ENCODE peak calls at places on chromosomes 1 and 21, in ten cellular contexts. One of them, this sample, is unnamed.

GRCh38 chr21:25323356-25323949 is 283.8 kb downstream of the MRPL39 start:
- DNase-seq in fibroblast of mammary gland: peak
- DNase-seq in CD8-positive, alpha-beta T cell: no peak
- DNase-seq in bronchial epithelial cell: no peak
- DNase-seq in SK-N-SH: no peak
- DNase-seq in MM.1S: no peak
- DNase-seq in lower leg skin: no peak
- DNase-seq in astrocyte of the spinal cord: no peak
- DNase-seq in fibroblast of pulmonary artery: peak
- DNase-seq in psoas muscle: no peak
- DNase-seq in this sample: peak

GRCh38 chr1:145997156-145998023 is 1.0 kb upstream of the TXNIP start:
- DNase-seq in SK-N-SH: peak
- DNase-seq in CD8-positive, alpha-beta T cell: peak
- DNase-seq in psoas muscle: peak
- DNase-seq in fibroblast of pulmonary artery: no peak
- DNase-seq in astrocyte of the spinal cord: no peak
- DNase-seq in lower leg skin: peak
- DNase-seq in MM.1S: peak
- DNase-seq in fibroblast of mammary gland: peak
- DNase-seq in bronchial epithelial cell: no peak
- DNase-seq in this sample: no peak

GRCh38 chr1:186435336-186435735 is 25.6 kb downstream of the PDC start:
- DNase-seq in psoas muscle: no peak
- DNase-seq in SK-N-SH: no peak
- DNase-seq in CD8-positive, alpha-beta T cell: no peak
- DNase-seq in fibroblast of mammary gland: peak
- DNase-seq in MM.1S: no peak
- DNase-seq in astrocyte of the spinal cord: no peak
- DNase-seq in bronchial epithelial cell: peak
- DNase-seq in fibroblast of pulmonary artery: peak
- DNase-seq in lower leg skin: no peak
- DNase-seq in this sample: peak

GRCh38 chr1:243268751-243269460 is 13.1 kb downstream of the SDCCAG8 start:
- DNase-seq in lower leg skin: no peak
- DNase-seq in fibroblast of mammary gland: no peak
- DNase-seq in fibroblast of pulmonary artery: peak
- DNase-seq in bronchial epithelial cell: no peak
- DNase-seq in MM.1S: no peak
- DNase-seq in SK-N-SH: no peak
- DNase-seq in CD8-positive, alpha-beta T cell: no peak
- DNase-seq in psoas muscle: no peak
- DNase-seq in astrocyte of the spinal cord: peak
- DNase-seq in this sample: peak

GRCh38 chr21:44525431-44526095 is 14.4 kb downstream of the KRTAP10-1 start:
- DNase-seq in fibroblast of pulmonary artery: no peak
- DNase-seq in SK-N-SH: no peak
- DNase-seq in lower leg skin: peak
- DNase-seq in fibroblast of mammary gland: no peak
- DNase-seq in bronchial epithelial cell: no peak
- DNase-seq in MM.1S: no peak
- DNase-seq in CD8-positive, alpha-beta T cell: no peak
- DNase-seq in psoas muscle: no peak
- DNase-seq in astrocyte of the spinal cord: no peak
- DNase-seq in this sample: no peak

GRCh38 chr1:66464802-66465201 is 69.2 kb upstream of the SGIP1 start:
- DNase-seq in astrocyte of the spinal cord: peak
- DNase-seq in MM.1S: no peak
- DNase-seq in bronchial epithelial cell: peak
- DNase-seq in lower leg skin: no peak
- DNase-seq in fibroblast of pulmonary artery: peak
- DNase-seq in SK-N-SH: no peak
- DNase-seq in CD8-positive, alpha-beta T cell: no peak
- DNase-seq in psoas muscle: no peak
- DNase-seq in fibroblast of mammary gland: peak
- DNase-seq in this sample: peak

GRCh38 chr1:48870596-48870995 is 93.9 kb upstream of the BEND5 start:
- DNase-seq in CD8-positive, alpha-beta T cell: no peak
- DNase-seq in psoas muscle: no peak
- DNase-seq in bronchial epithelial cell: peak
- DNase-seq in fibroblast of pulmonary artery: peak
- DNase-seq in SK-N-SH: no peak
- DNase-seq in lower leg skin: no peak
- DNase-seq in MM.1S: peak
- DNase-seq in fibroblast of mammary gland: peak
- DNase-seq in astrocyte of the spinal cord: no peak
- DNase-seq in this sample: peak

GRCh38 chr1:4944911-4945310 is 290.5 kb downstream of the AJAP1 start:
- DNase-seq in astrocyte of the spinal cord: no peak
- DNase-seq in SK-N-SH: no peak
- DNase-seq in fibroblast of pulmonary artery: no peak
- DNase-seq in MM.1S: no peak
- DNase-seq in fibroblast of mammary gland: no peak
- DNase-seq in bronchial epithelial cell: no peak
- DNase-seq in CD8-positive, alpha-beta T cell: no peak
- DNase-seq in psoas muscle: no peak
- DNase-seq in lower leg skin: peak
- DNase-seq in this sample: no peak

GRCh38 chr1:110781525-110781924 is 91.4 kb upstream of the CD53 start:
- DNase-seq in astrocyte of the spinal cord: no peak
- DNase-seq in bronchial epithelial cell: no peak
- DNase-seq in psoas muscle: no peak
- DNase-seq in fibroblast of mammary gland: no peak
- DNase-seq in SK-N-SH: no peak
- DNase-seq in fibroblast of pulmonary artery: no peak
- DNase-seq in MM.1S: no peak
- DNase-seq in CD8-positive, alpha-beta T cell: no peak
- DNase-seq in lower leg skin: no peak
- DNase-seq in this sample: no peak

GRCh38 chr1:109910123-109910962 is at the start of gene CSF1:
- DNase-seq in fibroblast of mammary gland: peak
- DNase-seq in bronchial epithelial cell: no peak
- DNase-seq in fibroblast of pulmonary artery: peak
- DNase-seq in lower leg skin: peak
- DNase-seq in psoas muscle: peak
- DNase-seq in MM.1S: no peak
- DNase-seq in CD8-positive, alpha-beta T cell: peak
- DNase-seq in astrocyte of the spinal cord: peak
- DNase-seq in SK-N-SH: peak
- DNase-seq in this sample: peak

GRCh38 chr1:207997486-207998268 is 86.8 kb upstream of the CD34 start:
- DNase-seq in MM.1S: peak
- DNase-seq in fibroblast of mammary gland: peak
- DNase-seq in fibroblast of pulmonary artery: peak
- DNase-seq in psoas muscle: peak
- DNase-seq in astrocyte of the spinal cord: peak
- DNase-seq in lower leg skin: peak
- DNase-seq in CD8-positive, alpha-beta T cell: peak
- DNase-seq in bronchial epithelial cell: peak
- DNase-seq in SK-N-SH: peak
- DNase-seq in this sample: peak

GRCh38 chr1:113035086-113035485 is 37.9 kb upstream of the LRIG2 start:
- DNase-seq in bronchial epithelial cell: peak
- DNase-seq in psoas muscle: no peak
- DNase-seq in CD8-positive, alpha-beta T cell: no peak
- DNase-seq in lower leg skin: no peak
- DNase-seq in SK-N-SH: no peak
- DNase-seq in fibroblast of pulmonary artery: no peak
- DNase-seq in fibroblast of mammary gland: peak
- DNase-seq in MM.1S: no peak
- DNase-seq in astrocyte of the spinal cord: no peak
- DNase-seq in this sample: no peak

DNA sequence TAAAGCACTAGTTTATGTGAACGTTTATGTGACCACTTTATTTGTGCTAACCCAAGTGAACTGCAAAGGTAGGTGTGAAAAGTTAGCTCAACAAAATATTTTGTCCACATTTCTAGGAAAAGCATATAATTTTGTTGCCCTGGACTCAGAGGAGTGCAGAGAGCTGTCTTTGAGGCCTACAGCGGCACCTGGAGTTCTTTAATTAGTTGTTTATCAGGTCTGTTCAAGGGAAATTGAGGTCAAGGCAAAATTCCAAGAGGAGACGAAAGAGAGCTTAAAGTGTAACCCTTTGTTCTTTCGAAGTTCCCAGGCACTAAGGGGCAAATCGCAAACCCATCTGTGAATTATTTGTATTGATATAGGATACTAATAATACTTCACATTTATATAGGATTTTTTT is 1.4 kb downstream of the GIPC2 start:
- DNase-seq in SK-N-SH: no peak
- DNase-seq in fibroblast of pulmonary artery: no peak
- DNase-seq in lower leg skin: no peak
- DNase-seq in MM.1S: no peak
- DNase-seq in CD8-positive, alpha-beta T cell: no peak
- DNase-seq in fibroblast of mammary gland: no peak
- DNase-seq in astrocyte of the spinal cord: no peak
- DNase-seq in bronchial epithelial cell: peak
- DNase-seq in psoas muscle: no peak
- DNase-seq in this sample: no peak
- TF ChIP-seq CTCF in SK-N-SH: no peak
- TF ChIP-seq CTCF in fibroblast of pulmonary artery: no peak
- TF ChIP-seq CTCF in lower leg skin: no peak
- TF ChIP-seq CTCF in MM.1S: no peak
- TF ChIP-seq CTCF in CD8-positive, alpha-beta T cell: no peak
- TF ChIP-seq CTCF in fibroblast of mammary gland: no peak
- TF ChIP-seq CTCF in astrocyte of the spinal cord: no peak
- TF ChIP-seq CTCF in bronchial epithelial cell: no peak
- TF ChIP-seq CTCF in psoas muscle: peak
- TF ChIP-seq CTCF in this sample: no peak

DNA sequence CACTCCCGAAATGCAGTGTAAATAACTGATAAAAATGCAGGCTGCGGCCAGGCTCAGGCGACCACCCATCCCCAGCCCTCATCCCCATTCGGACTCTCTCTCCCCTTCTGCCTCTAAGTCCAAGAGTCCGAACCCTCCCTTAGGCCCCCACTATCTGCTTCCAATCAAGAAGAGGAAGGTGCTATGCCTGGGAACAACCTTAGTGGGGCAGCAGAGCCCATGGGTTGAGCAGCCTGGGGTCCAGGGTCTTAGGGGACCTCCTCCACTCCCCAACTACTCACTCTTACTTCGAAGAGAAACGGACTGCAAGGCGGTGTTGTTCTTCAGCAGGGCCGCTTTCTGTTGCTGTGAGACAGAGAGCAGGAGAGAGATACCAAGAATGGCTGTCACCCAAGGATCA is 12.2 kb downstream of the ARHGEF2 start:
- DNase-seq in CD8-positive, alpha-beta T cell: no peak
- DNase-seq in psoas muscle: no peak
- DNase-seq in fibroblast of mammary gland: no peak
- DNase-seq in bronchial epithelial cell: no peak
- DNase-seq in MM.1S: no peak
- DNase-seq in fibroblast of pulmonary artery: no peak
- DNase-seq in astrocyte of the spinal cord: no peak
- DNase-seq in SK-N-SH: peak
- DNase-seq in lower leg skin: no peak
- DNase-seq in this sample: no peak
- H3K4me3 ChIP-seq in CD8-positive, alpha-beta T cell: no peak
- H3K4me3 ChIP-seq in psoas muscle: no peak
- H3K4me3 ChIP-seq in fibroblast of mammary gland: no peak
- H3K4me3 ChIP-seq in bronchial epithelial cell: no peak
- H3K4me3 ChIP-seq in MM.1S: no peak
- H3K4me3 ChIP-seq in fibroblast of pulmonary artery: no peak
- H3K4me3 ChIP-seq in astrocyte of the spinal cord: no peak
- H3K4me3 ChIP-seq in SK-N-SH: no peak
- H3K4me3 ChIP-seq in lower leg skin: no peak
- H3K4me3 ChIP-seq in this sample: no peak

GRCh38 chr1:21836010-21836409 is 23.9 kb downstream of the LDLRAD2 start:
- DNase-seq in bronchial epithelial cell: no peak
- DNase-seq in MM.1S: no peak
- DNase-seq in fibroblast of pulmonary artery: no peak
- DNase-seq in lower leg skin: no peak
- DNase-seq in psoas muscle: no peak
- DNase-seq in SK-N-SH: no peak
- DNase-seq in fibroblast of mammary gland: no peak
- DNase-seq in astrocyte of the spinal cord: no peak
- DNase-seq in CD8-positive, alpha-beta T cell: no peak
- DNase-seq in this sample: no peak

GRCh38 chr1:21834666-21835065 is 22.6 kb downstream of the LDLRAD2 start:
- DNase-seq in SK-N-SH: no peak
- DNase-seq in fibroblast of pulmonary artery: no peak
- DNase-seq in MM.1S: no peak
- DNase-seq in bronchial epithelial cell: no peak
- DNase-seq in CD8-positive, alpha-beta T cell: no peak
- DNase-seq in fibroblast of mammary gland: no peak
- DNase-seq in psoas muscle: no peak
- DNase-seq in astrocyte of the spinal cord: no peak
- DNase-seq in lower leg skin: no peak
- DNase-seq in this sample: no peak

GRCh38 chr1:21833392-21833976 is 21.4 kb downstream of the LDLRAD2 start:
- DNase-seq in lower leg skin: no peak
- DNase-seq in astrocyte of the spinal cord: no peak
- DNase-seq in SK-N-SH: no peak
- DNase-seq in psoas muscle: no peak
- DNase-seq in fibroblast of mammary gland: no peak
- DNase-seq in CD8-positive, alpha-beta T cell: no peak
- DNase-seq in MM.1S: no peak
- DNase-seq in fibroblast of pulmonary artery: no peak
- DNase-seq in bronchial epithelial cell: peak
- DNase-seq in this sample: no peak

GRCh38 chr1:21831454-21831970 is 19.4 kb downstream of the LDLRAD2 start:
- DNase-seq in fibroblast of pulmonary artery: no peak
- DNase-seq in lower leg skin: no peak
- DNase-seq in SK-N-SH: no peak
- DNase-seq in MM.1S: no peak
- DNase-seq in fibroblast of mammary gland: no peak
- DNase-seq in astrocyte of the spinal cord: no peak
- DNase-seq in psoas muscle: no peak
- DNase-seq in CD8-positive, alpha-beta T cell: no peak
- DNase-seq in bronchial epithelial cell: no peak
- DNase-seq in this sample: no peak

GRCh38 chr1:21834094-21834493 is 22.0 kb downstream of the LDLRAD2 start:
- DNase-seq in MM.1S: no peak
- DNase-seq in psoas muscle: no peak
- DNase-seq in astrocyte of the spinal cord: no peak
- DNase-seq in lower leg skin: no peak
- DNase-seq in SK-N-SH: no peak
- DNase-seq in CD8-positive, alpha-beta T cell: no peak
- DNase-seq in fibroblast of pulmonary artery: no peak
- DNase-seq in fibroblast of mammary gland: no peak
- DNase-seq in bronchial epithelial cell: peak
- DNase-seq in this sample: no peak
- TF ChIP-seq CTCF in MM.1S: no peak
- TF ChIP-seq CTCF in psoas muscle: no peak
- TF ChIP-seq CTCF in astrocyte of the spinal cord: no peak
- TF ChIP-seq CTCF in lower leg skin: no peak
- TF ChIP-seq CTCF in SK-N-SH: peak
- TF ChIP-seq CTCF in CD8-positive, alpha-beta T cell: no peak
- TF ChIP-seq CTCF in fibroblast of pulmonary artery: no peak
- TF ChIP-seq CTCF in fibroblast of mammary gland: peak
- TF ChIP-seq CTCF in bronchial epithelial cell: peak
- TF ChIP-seq CTCF in this sample: no peak

DNA sequence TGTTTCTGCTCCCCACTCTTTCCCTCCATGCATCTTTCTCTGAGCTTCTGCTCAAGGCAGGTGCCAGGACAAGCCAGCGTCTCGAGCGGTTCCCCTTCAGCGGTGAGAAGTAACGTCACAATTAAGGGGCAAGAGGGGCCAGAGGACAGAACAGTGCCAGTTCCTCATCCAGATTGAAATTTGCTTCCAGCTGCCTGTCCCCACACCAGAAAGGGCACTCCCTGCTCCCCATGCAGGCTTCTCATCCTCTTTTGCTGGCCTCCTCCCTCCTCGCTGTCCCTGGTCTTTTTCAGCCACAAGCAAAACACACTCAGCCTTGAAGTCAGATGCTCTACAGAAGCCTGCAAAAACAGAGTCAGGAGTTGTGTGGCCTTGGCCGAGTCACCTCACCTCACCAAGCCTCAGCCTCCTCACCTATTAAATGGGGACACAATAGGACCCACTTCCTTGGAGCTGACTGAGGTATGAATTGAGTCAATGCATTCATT is 35.0 kb upstream of the ECE1 start:
- DNase-seq in astrocyte of the spinal cord: no peak
- DNase-seq in fibroblast of pulmonary artery: no peak
- DNase-seq in lower leg skin: no peak
- DNase-seq in bronchial epithelial cell: no peak
- DNase-seq in fibroblast of mammary gland: peak
- DNase-seq in SK-N-SH: no peak
- DNase-seq in psoas muscle: no peak
- DNase-seq in CD8-positive, alpha-beta T cell: no peak
- DNase-seq in MM.1S: no peak
- DNase-seq in this sample: no peak
- H3K4me3 ChIP-seq in astrocyte of the spinal cord: no peak
- H3K4me3 ChIP-seq in fibroblast of pulmonary artery: peak
- H3K4me3 ChIP-seq in lower leg skin: no peak
- H3K4me3 ChIP-seq in bronchial epithelial cell: no peak
- H3K4me3 ChIP-seq in fibroblast of mammary gland: peak
- H3K4me3 ChIP-seq in SK-N-SH: no peak
- H3K4me3 ChIP-seq in psoas muscle: no peak
- H3K4me3 ChIP-seq in CD8-positive, alpha-beta T cell: peak
- H3K4me3 ChIP-seq in MM.1S: no peak
- H3K4me3 ChIP-seq in this sample: no peak

This sample was measured in cardiac fibroblast.